ENCODE peak calls at places on chromosomes 7 and 10, in four cellular contexts. H is HepG2, Z is prostate gland, T is HCT116. Y is an unnamed sample.

GRCh38 chr10:129768437-129769355 is 195.4 kb downstream of the EBF3 start:
- DNase-seq in T (no peak), H (no peak), Z (no peak), Y (no peak)

GRCh38 chr10:62027841-62028501 is 126.5 kb downstream of the ARID5B start:
- DNase-seq in T (no peak), H (no peak), Z (no peak), Y (no peak)

GRCh38 chr7:135743907-135744789 is 4.5 kb downstream of the FAM180A start:
- DNase-seq in T (no peak), Z (no peak), H (no peak), Y (no peak)

GRCh38 chr10:80158598-80159127 is 26.1 kb downstream of the PLAC9 start:
- DNase-seq in Z (peak), T (peak), H (no peak), Y (no peak)

GRCh38 chr10:34960983-34961382 is 129.2 kb downstream of the CUL2 start:
- DNase-seq in H (no peak), Z (no peak), T (no peak), Y (no peak)

GRCh38 chr10:17562572-17562971 is 54.6 kb downstream of the HACD1 start:
- DNase-seq in H (no peak), Z (peak), T (no peak), Y (no peak)

GRCh38 chr10:67612577-67613537 is 83.1 kb downstream of the CTNNA3 start:
- DNase-seq in H (no peak), Z (no peak), T (no peak), Y (no peak)

GRCh38 chr7:14016950-14017349 is 27.5 kb upstream of the ETV1 start:
- DNase-seq in T (no peak), Z (no peak), H (no peak), Y (no peak)

GRCh38 chr7:44043902-44044301 is 600 bp upstream of the DBNL start:
- DNase-seq in H (no peak), T (no peak), Z (no peak), Y (no peak)

GRCh38 chr10:74705361-74705980 is 120.9 kb upstream of the KAT6B start:
- DNase-seq in T (no peak), Z (no peak), H (no peak), Y (no peak)

GRCh38 chr7:105890290-105890997 is 14.0 kb upstream of the ATXN7L1 start:
- DNase-seq in T (no peak), H (no peak), Z (no peak), Y (no peak)

GRCh38 chr10:57964371-57964770 is 303.3 kb downstream of the IPMK start:
- DNase-seq in T (no peak), H (no peak), Z (no peak), Y (no peak)

GRCh38 chr7:68671046-68671445 is 927.2 kb upstream of the AUTS2 start:
- DNase-seq in T (no peak), H (no peak), Z (no peak), Y (no peak)

GRCh38 chr10:105691811-105692210 is 1050.7 kb downstream of the SORCS3 start:
- DNase-seq in T (peak), H (no peak), Z (no peak), Y (no peak)

GRCh38 chr7:98049034-98049433 is 57.6 kb upstream of the LMTK2 start:
- DNase-seq in T (no peak), H (no peak), Z (peak), Y (no peak)

GRCh38 chr7:130669051-130669700 is 628 bp upstream of the COPG2 start:
- DNase-seq in T (no peak), H (no peak), Z (peak), Y (no peak)

GRCh38 chr10:31709028-31709427 is 219.6 kb downstream of the ARHGAP12 start:
- DNase-seq in Z (no peak), T (no peak), H (no peak), Y (no peak)

GRCh38 chr10:125136087-125136486 is 24.3 kb downstream of the CTBP2 start:
- DNase-seq in H (no peak), T (no peak), Z (no peak), Y (no peak)

GRCh38 chr7:55021951-55022617 is 3.3 kb downstream of the EGFR start:
- DNase-seq in T (no peak), Z (no peak), H (no peak), Y (no peak)

GRCh38 chr10:46556515-46557318 is at the start of gene GPRIN2:
- DNase-seq in Z (peak), H (no peak), T (no peak), Y (no peak)
- TF ChIP-seq POLR2AphosphoS5 in Z (no peak), H (no peak), T (peak), Y (no peak)

GRCh38 chr7:132608523-132608922 is 32.3 kb upstream of the PLXNA4 start:
- DNase-seq in H (no peak), Z (no peak), T (no peak), Y (no peak)
- TF ChIP-seq POLR2AphosphoS5 in H (no peak), Z (no peak), T (no peak), Y (no peak)

GRCh38 chr7:78140109-78140508 is 341.5 kb downstream of the PHTF2 start:
- DNase-seq in Z (no peak), T (no peak), H (no peak), Y (no peak)

GRCh38 chr7:78141533-78142281 is 343.1 kb downstream of the PHTF2 start:
- DNase-seq in T (no peak), Z (no peak), H (no peak), Y (no peak)

GRCh38 chr7:78143661-78144060 is 345.1 kb downstream of the PHTF2 start:
- DNase-seq in Z (no peak), H (no peak), T (no peak), Y (no peak)

GRCh38 chr7:78134748-78135147 is 336.2 kb downstream of the PHTF2 start:
- DNase-seq in H (no peak), Z (no peak), T (no peak), Y (no peak)

DNA sequence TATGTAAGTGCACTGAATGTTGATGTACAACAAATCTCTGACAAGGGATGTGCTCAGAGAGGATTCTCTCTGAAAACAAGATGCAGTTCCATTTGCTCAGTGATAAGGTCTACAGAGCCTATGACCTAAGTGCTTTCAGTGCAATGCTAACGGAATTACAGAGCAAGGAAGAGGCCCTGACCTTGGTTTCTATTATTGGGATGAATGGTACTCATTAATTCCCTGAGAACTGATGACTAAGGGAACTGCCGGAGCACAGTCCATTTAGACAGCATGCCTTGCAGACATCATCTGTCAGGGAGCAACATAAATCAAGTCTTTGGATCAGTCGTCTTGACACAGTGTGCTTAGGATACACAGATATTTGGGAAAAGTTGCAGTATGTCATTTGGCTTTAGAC is 340.8 kb downstream of the PHTF2 start:
- DNase-seq in H (no peak), T (no peak), Z (no peak), Y (no peak)
- TF ChIP-seq POLR2AphosphoS5 in H (no peak), T (no peak), Z (no peak), Y (no peak)

GRCh38 chr7:127346575-127347256 is 45.8 kb downstream of the ZNF800 start:
- DNase-seq in T (no peak), Z (no peak), H (no peak), Y (no peak)

GRCh38 chr7:127347567-127348246 is 44.8 kb downstream of the ZNF800 start:
- DNase-seq in Z (peak), T (no peak), H (peak), Y (peak)

GRCh38 chr7:127350586-127350985 is 41.9 kb downstream of the ZNF800 start:
- DNase-seq in Z (no peak), T (no peak), H (no peak), Y (no peak)

GRCh38 chr7:127348247-127348631 is 44.3 kb downstream of the ZNF800 start:
- DNase-seq in H (no peak), Z (no peak), T (no peak), Y (no peak)

DNA sequence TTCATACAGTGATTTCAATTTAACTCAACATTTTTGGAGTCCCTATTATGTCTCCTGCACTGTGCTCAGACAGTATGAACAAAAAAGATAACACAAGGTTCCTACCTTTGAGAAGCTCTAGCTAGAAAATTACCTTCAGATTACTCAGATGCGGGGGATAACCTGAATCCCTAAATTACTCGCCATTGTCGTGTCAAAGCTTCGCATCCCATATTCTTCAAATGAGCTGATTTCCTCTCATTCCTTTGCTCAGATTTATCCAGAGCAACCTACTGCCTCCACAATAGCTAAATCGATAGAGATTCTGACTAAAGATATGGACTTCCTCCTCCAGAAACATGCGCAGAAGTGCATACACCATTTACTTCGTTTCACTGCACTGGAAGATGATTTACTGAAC is 42.6 kb downstream of the ZNF800 start:
- DNase-seq in Z (no peak), T (no peak), H (no peak), Y (no peak)
- TF ChIP-seq POLR2AphosphoS5 in Z (no peak), T (no peak), H (no peak), Y (no peak)

DNA sequence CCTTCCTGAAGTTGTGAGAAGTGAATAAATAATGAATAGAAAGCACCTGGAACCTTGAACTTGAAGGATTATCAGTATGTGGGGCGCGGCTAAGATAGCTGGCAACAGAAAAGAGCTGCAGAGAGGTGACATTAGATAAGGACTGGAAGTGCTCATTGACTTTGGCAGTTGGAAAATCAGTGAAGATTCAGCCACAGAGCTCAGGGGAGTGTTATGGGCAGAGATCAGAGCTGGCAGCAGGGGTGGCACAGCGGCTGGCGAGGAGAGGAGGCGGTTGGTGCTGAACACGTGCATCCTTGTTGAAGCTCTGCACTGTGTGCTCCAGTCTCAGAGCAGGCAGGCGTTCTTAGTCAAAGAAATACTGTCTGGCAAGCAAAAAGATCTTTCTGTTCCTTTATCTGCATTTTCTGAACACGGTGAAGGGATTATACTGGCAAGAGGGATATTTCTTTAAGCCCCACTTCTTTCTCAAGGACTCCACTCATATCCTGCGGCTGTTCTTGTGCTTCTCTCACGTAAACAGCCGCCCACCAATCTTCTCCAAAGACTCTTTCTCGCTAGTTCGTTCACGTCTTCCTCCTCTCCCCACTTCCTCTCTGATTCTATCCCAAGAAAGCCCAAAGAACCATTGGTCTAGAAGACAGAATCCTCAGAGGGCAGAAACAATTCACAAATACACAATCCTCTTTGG is 38.7 kb upstream of the ADD3 start:
- DNase-seq in T (no peak), H (no peak), Z (no peak), Y (no peak)
- TF ChIP-seq POLR2AphosphoS5 in T (no peak), H (no peak), Z (no peak), Y (no peak)